ENCODE peak calls at places on chromosomes 1 and 21, in five cellular contexts. One of them, this sample, is unnamed. For H3K9me3, the result is how much of the 10 kb centered on the place peaks cover.

GRCh38 chr1:1377540-1378205 is 2.7 kb upstream of the AURKAIP1 start:
- DNase-seq in OCI-LY7: no peak
- DNase-seq in astrocyte: no peak
- DNase-seq in IMR-90: no peak
- DNase-seq in uterus: no peak
- DNase-seq in this sample: no peak

GRCh38 chr1:54581621-54582035 is 33.6 kb downstream of the ACOT11 start:
- DNase-seq in astrocyte: peak
- DNase-seq in IMR-90: peak
- DNase-seq in OCI-LY7: no peak
- DNase-seq in uterus: peak
- DNase-seq in this sample: peak

GRCh38 chr1:186454996-186455395 is 5.9 kb downstream of the PDC start:
- DNase-seq in OCI-LY7: no peak
- DNase-seq in IMR-90: no peak
- DNase-seq in astrocyte: no peak
- DNase-seq in uterus: no peak
- DNase-seq in this sample: no peak

GRCh38 chr1:1426496-1426960 is 5.5 kb upstream of the ANKRD65 start:
- DNase-seq in IMR-90: no peak
- DNase-seq in OCI-LY7: no peak
- DNase-seq in astrocyte: no peak
- DNase-seq in uterus: no peak
- DNase-seq in this sample: no peak

GRCh38 chr1:65119951-65120350 is 28.1 kb upstream of the AK4 start:
- DNase-seq in uterus: no peak
- DNase-seq in astrocyte: no peak
- DNase-seq in OCI-LY7: no peak
- DNase-seq in IMR-90: peak
- DNase-seq in this sample: no peak

GRCh38 chr1:234849824-234850223 is 239.8 kb upstream of the IRF2BP2 start:
- DNase-seq in IMR-90: no peak
- DNase-seq in astrocyte: peak
- DNase-seq in OCI-LY7: no peak
- DNase-seq in uterus: no peak
- DNase-seq in this sample: no peak

GRCh38 chr1:167774710-167775109 is 52.9 kb downstream of the MPZL1 start:
- DNase-seq in IMR-90: peak
- DNase-seq in uterus: no peak
- DNase-seq in OCI-LY7: no peak
- DNase-seq in astrocyte: peak
- DNase-seq in this sample: peak

GRCh38 chr21:37371041-37371397 is 4.4 kb downstream of the DYRK1A start:
- DNase-seq in astrocyte: no peak
- DNase-seq in uterus: no peak
- DNase-seq in IMR-90: no peak
- DNase-seq in OCI-LY7: no peak
- DNase-seq in this sample: no peak

GRCh38 chr1:176656257-176656995 is 193.5 kb downstream of the PAPPA2 start:
- DNase-seq in OCI-LY7: no peak
- DNase-seq in astrocyte: peak
- DNase-seq in uterus: peak
- DNase-seq in IMR-90: peak
- DNase-seq in this sample: peak

GRCh38 chr1:116147114-116147510 is 35.9 kb downstream of the MAB21L3 start:
- DNase-seq in OCI-LY7: no peak
- DNase-seq in uterus: no peak
- DNase-seq in IMR-90: no peak
- DNase-seq in astrocyte: no peak
- DNase-seq in this sample: no peak

GRCh38 chr1:234676103-234676594 is 66.2 kb upstream of the IRF2BP2 start:
- DNase-seq in IMR-90: peak
- DNase-seq in OCI-LY7: peak
- DNase-seq in uterus: peak
- DNase-seq in astrocyte: peak
- DNase-seq in this sample: peak

GRCh38 chr1:225408249-225408648 is 19.6 kb downstream of the LBR start:
- DNase-seq in astrocyte: no peak
- DNase-seq in uterus: no peak
- DNase-seq in OCI-LY7: no peak
- DNase-seq in IMR-90: no peak
- DNase-seq in this sample: no peak

GRCh38 chr1:24641646-24642151 is 1.4 kb upstream of the SRRM1 start:
- DNase-seq in IMR-90: peak
- DNase-seq in OCI-LY7: peak
- DNase-seq in astrocyte: peak
- DNase-seq in uterus: peak
- DNase-seq in this sample: peak

GRCh38 chr1:29713857-29714256 is 477.5 kb downstream of the PTPRU start:
- DNase-seq in IMR-90: peak
- DNase-seq in astrocyte: peak
- DNase-seq in OCI-LY7: no peak
- DNase-seq in uterus: no peak
- DNase-seq in this sample: peak

GRCh38 chr1:47696404-47696910 is 258.6 kb downstream of the FOXD2 start:
- DNase-seq in OCI-LY7: no peak
- DNase-seq in uterus: no peak
- DNase-seq in astrocyte: no peak
- DNase-seq in IMR-90: no peak
- DNase-seq in this sample: no peak

GRCh38 chr21:36976882-36977651 is 10.6 kb upstream of the HLCS start:
- DNase-seq in astrocyte: peak
- DNase-seq in OCI-LY7: peak
- DNase-seq in IMR-90: peak
- DNase-seq in uterus: peak
- DNase-seq in this sample: peak

GRCh38 chr1:48333316-48333715 is 110.8 kb downstream of the SLC5A9 start:
- DNase-seq in OCI-LY7: no peak
- DNase-seq in astrocyte: no peak
- DNase-seq in uterus: no peak
- DNase-seq in IMR-90: peak
- DNase-seq in this sample: peak

GRCh38 chr1:229141271-229141670 is 129.6 kb upstream of the RAB4A start:
- DNase-seq in astrocyte: no peak
- DNase-seq in OCI-LY7: no peak
- DNase-seq in IMR-90: no peak
- DNase-seq in uterus: no peak
- DNase-seq in this sample: no peak

GRCh38 chr1:43881415-43881814 is 52.2 kb upstream of the ARTN start:
- DNase-seq in astrocyte: no peak
- DNase-seq in OCI-LY7: no peak
- DNase-seq in uterus: no peak
- DNase-seq in IMR-90: no peak
- DNase-seq in this sample: no peak

GRCh38 chr1:5691795-5692517 is 300.3 kb downstream of the NPHP4 start:
- DNase-seq in uterus: no peak
- DNase-seq in astrocyte: no peak
- DNase-seq in OCI-LY7: no peak
- DNase-seq in IMR-90: no peak
- DNase-seq in this sample: no peak

GRCh38 chr1:5693595-5693994 is 298.6 kb downstream of the NPHP4 start:
- DNase-seq in IMR-90: no peak
- DNase-seq in uterus: no peak
- DNase-seq in astrocyte: no peak
- DNase-seq in OCI-LY7: no peak
- DNase-seq in this sample: no peak

GRCh38 chr1:5690291-5690690 is 301.9 kb downstream of the NPHP4 start:
- DNase-seq in IMR-90: no peak
- DNase-seq in astrocyte: no peak
- DNase-seq in OCI-LY7: no peak
- DNase-seq in uterus: no peak
- DNase-seq in this sample: no peak

GRCh38 chr1:5690878-5691277 is 301.3 kb downstream of the NPHP4 start:
- DNase-seq in astrocyte: no peak
- DNase-seq in IMR-90: no peak
- DNase-seq in uterus: no peak
- DNase-seq in OCI-LY7: no peak
- DNase-seq in this sample: no peak

GRCh38 chr1:5692649-5693048 is 299.6 kb downstream of the NPHP4 start:
- DNase-seq in astrocyte: no peak
- DNase-seq in IMR-90: no peak
- DNase-seq in OCI-LY7: no peak
- DNase-seq in uterus: no peak
- DNase-seq in this sample: no peak
- H3K9me3 ChIP-seq in astrocyte: under half
- H3K9me3 ChIP-seq in IMR-90: under half
- H3K9me3 ChIP-seq in OCI-LY7: under half
- H3K9me3 ChIP-seq in uterus: under half
- H3K9me3 ChIP-seq in this sample: under half

GRCh38 chr1:56821462-56821797 is 2.2 kb upstream of the FYB2 start:
- DNase-seq in IMR-90: peak
- DNase-seq in astrocyte: peak
- DNase-seq in uterus: no peak
- DNase-seq in OCI-LY7: no peak
- DNase-seq in this sample: no peak

GRCh38 chr1:56816909-56817308 is 2.3 kb downstream of the FYB2 start:
- DNase-seq in IMR-90: no peak
- DNase-seq in OCI-LY7: no peak
- DNase-seq in uterus: no peak
- DNase-seq in astrocyte: no peak
- DNase-seq in this sample: no peak

GRCh38 chr1:56820755-56821461 is 1.7 kb upstream of the FYB2 start:
- DNase-seq in uterus: peak
- DNase-seq in astrocyte: peak
- DNase-seq in OCI-LY7: peak
- DNase-seq in IMR-90: peak
- DNase-seq in this sample: peak

GRCh38 chr1:56817716-56818463 is 1.3 kb downstream of the FYB2 start:
- DNase-seq in IMR-90: no peak
- DNase-seq in OCI-LY7: no peak
- DNase-seq in uterus: no peak
- DNase-seq in astrocyte: no peak
- DNase-seq in this sample: no peak

GRCh38 chr1:56819393-56819899 is at the start of gene FYB2:
- DNase-seq in OCI-LY7: no peak
- DNase-seq in uterus: no peak
- DNase-seq in IMR-90: no peak
- DNase-seq in astrocyte: no peak
- DNase-seq in this sample: no peak
- H3K4me3 ChIP-seq in OCI-LY7: no peak
- H3K4me3 ChIP-seq in uterus: no peak
- H3K4me3 ChIP-seq in IMR-90: no peak
- H3K4me3 ChIP-seq in astrocyte: no peak
- H3K4me3 ChIP-seq in this sample: no peak

DNA sequence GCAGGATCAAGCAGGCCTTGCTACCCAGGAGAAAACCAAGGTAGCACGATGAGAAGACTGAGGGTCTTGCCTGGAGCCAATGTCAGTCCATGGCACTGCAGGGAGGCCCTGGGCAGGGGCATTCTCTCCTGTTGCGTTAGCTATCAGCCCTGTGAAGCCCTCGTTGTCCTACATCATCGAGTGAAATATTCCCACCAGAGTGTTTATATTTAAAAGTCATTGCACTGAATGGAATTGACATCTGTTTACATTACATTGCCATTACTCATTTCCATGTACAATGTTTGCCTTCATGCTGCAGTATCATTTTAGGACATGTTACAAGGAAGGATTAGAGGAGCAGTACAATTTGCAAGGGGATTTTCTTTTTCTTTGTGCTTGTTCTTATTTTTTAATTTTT is 243.9 kb downstream of the KAZN start:
- DNase-seq in IMR-90: peak
- DNase-seq in astrocyte: peak
- DNase-seq in uterus: no peak
- DNase-seq in OCI-LY7: no peak
- DNase-seq in this sample: no peak
- H3K27ac ChIP-seq in IMR-90: peak
- H3K27ac ChIP-seq in astrocyte: no peak
- H3K27ac ChIP-seq in uterus: no peak
- H3K27ac ChIP-seq in OCI-LY7: no peak
- H3K27ac ChIP-seq in this sample: no peak

DNA sequence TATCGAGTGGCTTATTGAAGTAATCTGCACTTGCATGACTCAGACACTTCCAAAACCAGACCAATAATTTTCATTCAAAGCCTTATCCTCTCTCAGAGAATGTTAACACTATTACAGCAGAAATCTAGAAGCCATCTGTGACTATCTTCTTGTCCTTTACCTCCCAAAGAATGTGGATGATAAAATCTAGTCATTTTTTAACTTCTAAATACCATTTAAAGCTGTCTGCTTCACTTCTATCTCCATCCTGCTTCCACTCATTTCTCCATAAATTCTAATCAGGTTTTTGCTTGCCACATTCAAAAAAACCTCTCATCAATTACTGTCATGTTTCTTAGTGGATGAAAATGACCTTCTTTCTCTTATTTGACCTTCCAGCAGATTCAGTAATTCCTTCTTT is 1999.5 kb downstream of the MRPL39 start:
- DNase-seq in uterus: no peak
- DNase-seq in IMR-90: no peak
- DNase-seq in astrocyte: no peak
- DNase-seq in OCI-LY7: no peak
- DNase-seq in this sample: no peak
- H3K9me3 ChIP-seq in uterus: under half
- H3K9me3 ChIP-seq in IMR-90: under half
- H3K9me3 ChIP-seq in astrocyte: under half
- H3K9me3 ChIP-seq in OCI-LY7: under half
- H3K9me3 ChIP-seq in this sample: under half

GRCh38 chr1:220239945-220240344 is 32.3 kb downstream of the RAB3GAP2 start:
- DNase-seq in uterus: no peak
- DNase-seq in IMR-90: no peak
- DNase-seq in OCI-LY7: no peak
- DNase-seq in astrocyte: no peak
- DNase-seq in this sample: no peak
- H3K4me3 ChIP-seq in uterus: no peak
- H3K4me3 ChIP-seq in IMR-90: no peak
- H3K4me3 ChIP-seq in OCI-LY7: no peak
- H3K4me3 ChIP-seq in astrocyte: no peak
- H3K4me3 ChIP-seq in this sample: no peak

This sample was measured in mammary epithelial cell.